ENCODE peak calls at places on chromosomes 13 and 19, in nine cellular contexts. One of them, this sample, is unnamed.
A peak's percentile ranks its signal among the peaks of the same experiment; 100 is the strongest.

GRCh38 chr19:41691268-41691970 is 3.3 kb upstream of the CEACAM7 start:
- DNase-seq in fibroblast of lung: no peak
- DNase-seq in mucosa of descending colon: peak; percentile 70
- DNase-seq in NCI-H1930: no peak
- DNase-seq in endothelial cell: peak; percentile 68
- DNase-seq in skeletal muscle cell: no peak
- DNase-seq in nucleus accumbens: no peak
- DNase-seq in posterior vena cava: peak; percentile 68
- DNase-seq in effector memory CD8-positive, alpha-beta T cell: peak; percentile 29
- DNase-seq in this sample: no peak

GRCh38 chr13:51619614-51620013 is 35.4 kb downstream of the WDFY2 start:
- DNase-seq in posterior vena cava: no peak
- DNase-seq in fibroblast of lung: peak; percentile 68
- DNase-seq in skeletal muscle cell: peak; percentile 62
- DNase-seq in endothelial cell: no peak
- DNase-seq in nucleus accumbens: no peak
- DNase-seq in NCI-H1930: no peak
- DNase-seq in mucosa of descending colon: no peak
- DNase-seq in effector memory CD8-positive, alpha-beta T cell: no peak
- DNase-seq in this sample: peak; percentile 72

GRCh38 chr13:50170447-50171037 is 155.3 kb downstream of the KCNRG start:
- DNase-seq in effector memory CD8-positive, alpha-beta T cell: no peak
- DNase-seq in NCI-H1930: no peak
- DNase-seq in posterior vena cava: no peak
- DNase-seq in endothelial cell: no peak
- DNase-seq in fibroblast of lung: peak; percentile 67
- DNase-seq in nucleus accumbens: no peak
- DNase-seq in mucosa of descending colon: no peak
- DNase-seq in skeletal muscle cell: no peak
- DNase-seq in this sample: no peak

GRCh38 chr13:113109151-113110047 is 3.8 kb downstream of the F7 start:
- DNase-seq in endothelial cell: no peak
- DNase-seq in effector memory CD8-positive, alpha-beta T cell: no peak
- DNase-seq in NCI-H1930: no peak
- DNase-seq in skeletal muscle cell: no peak
- DNase-seq in mucosa of descending colon: no peak
- DNase-seq in fibroblast of lung: no peak
- DNase-seq in nucleus accumbens: no peak
- DNase-seq in posterior vena cava: peak; percentile 77
- DNase-seq in this sample: no peak

GRCh38 chr13:27744861-27745260 is 47.4 kb upstream of the GSX1 start:
- DNase-seq in NCI-H1930: no peak
- DNase-seq in effector memory CD8-positive, alpha-beta T cell: no peak
- DNase-seq in skeletal muscle cell: no peak
- DNase-seq in endothelial cell: no peak
- DNase-seq in fibroblast of lung: no peak
- DNase-seq in nucleus accumbens: no peak
- DNase-seq in posterior vena cava: no peak
- DNase-seq in mucosa of descending colon: no peak
- DNase-seq in this sample: no peak

GRCh38 chr13:113488283-113488682 is 2.2 kb downstream of the DCUN1D2 start:
- DNase-seq in effector memory CD8-positive, alpha-beta T cell: no peak
- DNase-seq in fibroblast of lung: no peak
- DNase-seq in mucosa of descending colon: no peak
- DNase-seq in NCI-H1930: no peak
- DNase-seq in posterior vena cava: no peak
- DNase-seq in nucleus accumbens: no peak
- DNase-seq in skeletal muscle cell: no peak
- DNase-seq in endothelial cell: no peak
- DNase-seq in this sample: no peak

GRCh38 chr19:13401388-13401787 is 104.9 kb downstream of the CACNA1A start:
- DNase-seq in NCI-H1930: peak; percentile 0
- DNase-seq in nucleus accumbens: no peak
- DNase-seq in posterior vena cava: no peak
- DNase-seq in endothelial cell: peak; percentile 3
- DNase-seq in mucosa of descending colon: no peak
- DNase-seq in fibroblast of lung: peak; percentile 12
- DNase-seq in skeletal muscle cell: no peak
- DNase-seq in effector memory CD8-positive, alpha-beta T cell: no peak
- DNase-seq in this sample: no peak

GRCh38 chr13:40442191-40442590 is 224.2 kb downstream of the FOXO1 start:
- DNase-seq in effector memory CD8-positive, alpha-beta T cell: no peak
- DNase-seq in endothelial cell: no peak
- DNase-seq in fibroblast of lung: no peak
- DNase-seq in NCI-H1930: no peak
- DNase-seq in posterior vena cava: no peak
- DNase-seq in skeletal muscle cell: no peak
- DNase-seq in mucosa of descending colon: no peak
- DNase-seq in nucleus accumbens: no peak
- DNase-seq in this sample: no peak

GRCh38 chr13:73765651-73766384 is 368.4 kb downstream of the KLF12 start:
- DNase-seq in posterior vena cava: peak; percentile 85
- DNase-seq in NCI-H1930: no peak
- DNase-seq in fibroblast of lung: peak; percentile 74
- DNase-seq in skeletal muscle cell: peak; percentile 56
- DNase-seq in mucosa of descending colon: peak; percentile 88
- DNase-seq in endothelial cell: peak; percentile 65
- DNase-seq in effector memory CD8-positive, alpha-beta T cell: peak; percentile 77
- DNase-seq in nucleus accumbens: peak; percentile 46
- DNase-seq in this sample: no peak

GRCh38 chr13:98958443-98958794 is 19.4 kb downstream of the DOCK9 start:
- DNase-seq in mucosa of descending colon: no peak
- DNase-seq in nucleus accumbens: no peak
- DNase-seq in fibroblast of lung: no peak
- DNase-seq in effector memory CD8-positive, alpha-beta T cell: no peak
- DNase-seq in posterior vena cava: no peak
- DNase-seq in skeletal muscle cell: no peak
- DNase-seq in NCI-H1930: no peak
- DNase-seq in endothelial cell: no peak
- DNase-seq in this sample: no peak

GRCh38 chr13:74820809-74821208 is 661.2 kb downstream of the TBC1D4 start:
- DNase-seq in posterior vena cava: no peak
- DNase-seq in NCI-H1930: no peak
- DNase-seq in fibroblast of lung: no peak
- DNase-seq in skeletal muscle cell: no peak
- DNase-seq in mucosa of descending colon: no peak
- DNase-seq in effector memory CD8-positive, alpha-beta T cell: no peak
- DNase-seq in endothelial cell: no peak
- DNase-seq in nucleus accumbens: no peak
- DNase-seq in this sample: no peak